ENCODE peak calls at places on chromosomes 1 and 21, in four cellular contexts. N is left cardiac atrium; J is cardiac muscle cell; Q is activated T-helper 1 cell treated with anti-CD3 and anti-CD28 coated beads, Interleukin-12 subunit alpha, Interleukin-12 subunit beta, Interleukin-2, Interleukin-4 antibody, amounts not matched to agents 30 ng/mL and 10 ng/mL and 1 ng/mL, durations not matched to agents 14 hours and 24 hours and 36 hours. W is an unnamed sample.

GRCh38 chr1:9145021-9145668 is 16.2 kb upstream of the GPR157 start:
- DNase-seq in N (no peak), J (peak), Q (no peak), W (no peak)

GRCh38 chr1:40377512-40377911 is 4.0 kb downstream of the SMAP2 start:
- DNase-seq in N (no peak), J (no peak), Q (no peak), W (no peak)

GRCh38 chr1:89844236-89844807 is 23.5 kb downstream of the LRRC8D start:
- DNase-seq in N (no peak), J (no peak), Q (no peak), W (no peak)

GRCh38 chr1:226457307-226457712 is 49.4 kb upstream of the PARP1 start:
- DNase-seq in N (no peak), J (peak), Q (peak), W (no peak)

GRCh38 chr1:231387770-231388669 is 34.1 kb downstream of the EGLN1 start:
- DNase-seq in N (no peak), J (no peak), Q (no peak), W (no peak)

GRCh38 chr1:4053774-4054173 is 153.7 kb upstream of the C1orf174 start:
- DNase-seq in N (no peak), J (no peak), Q (no peak), W (no peak)

GRCh38 chr1:159994896-159995295 is 36.9 kb downstream of the PIGM start:
- DNase-seq in N (no peak), J (peak), Q (no peak), W (no peak)

GRCh38 chr1:217626321-217626720 is 4.6 kb downstream of the GPATCH2 start:
- DNase-seq in N (no peak), J (no peak), Q (no peak), W (no peak)

GRCh38 chr1:44802306-44803061 is 2.3 kb downstream of the PLK3 start:
- DNase-seq in N (no peak), J (no peak), Q (no peak), W (no peak)

GRCh38 chr1:246434335-246434734 is 72.7 kb downstream of the SMYD3 start:
- DNase-seq in N (no peak), J (no peak), Q (no peak), W (no peak)

GRCh38 chr1:227926896-227927885 is 20.5 kb downstream of the WNT9A start:
- DNase-seq in N (peak), J (no peak), Q (no peak), W (no peak)

GRCh38 chr1:236089046-236089773 is 24.3 kb upstream of the NID1 start:
- DNase-seq in N (no peak), J (peak), Q (no peak), W (no peak)

GRCh38 chr1:12314328-12314903 is 84.6 kb downstream of the VPS13D start:
- DNase-seq in N (no peak), J (peak), Q (no peak), W (no peak)

GRCh38 chr1:70048336-70048735 is 157.0 kb downstream of the LRRC40 start:
- DNase-seq in N (no peak), J (no peak), Q (no peak), W (no peak)

GRCh38 chr1:43932786-43933385 is 715 bp upstream of the ARTN start:
- DNase-seq in N (no peak), J (peak), Q (no peak), W (no peak)

GRCh38 chr1:7295946-7296345 is 475.1 kb upstream of the VAMP3 start:
- DNase-seq in N (no peak), J (peak), Q (no peak), W (no peak)

GRCh38 chr1:208206092-208206698 is 38.0 kb downstream of the PLXNA2 start:
- DNase-seq in N (no peak), J (no peak), Q (no peak), W (no peak)

GRCh38 chr1:156760092-156760795 is 7.1 kb upstream of the PRCC start:
- DNase-seq in N (no peak), J (no peak), Q (no peak), W (no peak)

GRCh38 chr21:39869141-39869818 is 2.0 kb downstream of the PCP4 start:
- DNase-seq in N (no peak), J (no peak), Q (no peak), W (no peak)

GRCh38 chr1:51945591-51945990 is 44.9 kb downstream of the RAB3B start:
- DNase-seq in N (no peak), J (peak), Q (no peak), W (no peak)

GRCh38 chr1:10637833-10638558 is 158.4 kb downstream of the CASZ1 start:
- DNase-seq in N (no peak), J (no peak), Q (no peak), W (no peak)

W was measured in testis.